ENCODE peak calls at places on chromosome 9, in eight cellular contexts. One of them, this sample, is unnamed.

GRCh38 chr9:69265891-69266290 is 59.1 kb upstream of the ENTREP1 start:
- DNase-seq in Caco-2: no peak
- DNase-seq in nephron progenitor cell: no peak
- DNase-seq in bronchial epithelial cell: peak
- DNase-seq in SK-N-SH: no peak
- DNase-seq in lower leg skin: no peak
- DNase-seq in GM12878: no peak
- DNase-seq in HCT116: no peak
- DNase-seq in this sample: no peak

GRCh38 chr9:8883313-8883712 is 1083.7 kb upstream of the DMAC1 start:
- DNase-seq in Caco-2: no peak
- DNase-seq in HCT116: no peak
- DNase-seq in SK-N-SH: no peak
- DNase-seq in bronchial epithelial cell: no peak
- DNase-seq in GM12878: no peak
- DNase-seq in nephron progenitor cell: no peak
- DNase-seq in lower leg skin: no peak
- DNase-seq in this sample: no peak

GRCh38 chr9:35948901-35949318 is 9.0 kb downstream of the OR2S2 start:
- DNase-seq in Caco-2: peak
- DNase-seq in GM12878: no peak
- DNase-seq in nephron progenitor cell: no peak
- DNase-seq in lower leg skin: no peak
- DNase-seq in HCT116: no peak
- DNase-seq in SK-N-SH: no peak
- DNase-seq in bronchial epithelial cell: no peak
- DNase-seq in this sample: no peak

GRCh38 chr9:22514866-22515265 is 68.2 kb downstream of the DMRTA1 start:
- DNase-seq in GM12878: no peak
- DNase-seq in bronchial epithelial cell: peak
- DNase-seq in lower leg skin: no peak
- DNase-seq in nephron progenitor cell: no peak
- DNase-seq in Caco-2: no peak
- DNase-seq in SK-N-SH: no peak
- DNase-seq in HCT116: no peak
- DNase-seq in this sample: no peak

GRCh38 chr9:133629221-133630110 is 6.7 kb upstream of the DBH start:
- DNase-seq in bronchial epithelial cell: no peak
- DNase-seq in SK-N-SH: no peak
- DNase-seq in HCT116: no peak
- DNase-seq in GM12878: no peak
- DNase-seq in nephron progenitor cell: no peak
- DNase-seq in Caco-2: no peak
- DNase-seq in lower leg skin: no peak
- DNase-seq in this sample: no peak

GRCh38 chr9:68515304-68516017 is 25.2 kb downstream of the TMEM252 start:
- DNase-seq in bronchial epithelial cell: peak
- DNase-seq in lower leg skin: no peak
- DNase-seq in HCT116: no peak
- DNase-seq in GM12878: no peak
- DNase-seq in SK-N-SH: no peak
- DNase-seq in Caco-2: no peak
- DNase-seq in nephron progenitor cell: no peak
- DNase-seq in this sample: no peak

GRCh38 chr9:129136446-129137049 is 25.3 kb downstream of the PTPA start:
- DNase-seq in bronchial epithelial cell: no peak
- DNase-seq in SK-N-SH: no peak
- DNase-seq in GM12878: no peak
- DNase-seq in lower leg skin: no peak
- DNase-seq in HCT116: no peak
- DNase-seq in Caco-2: no peak
- DNase-seq in nephron progenitor cell: no peak
- DNase-seq in this sample: no peak

GRCh38 chr9:86614871-86615849 is 260.9 kb upstream of the TUT7 start:
- DNase-seq in SK-N-SH: peak
- DNase-seq in bronchial epithelial cell: peak
- DNase-seq in GM12878: no peak
- DNase-seq in lower leg skin: no peak
- DNase-seq in nephron progenitor cell: no peak
- DNase-seq in Caco-2: peak
- DNase-seq in HCT116: no peak
- DNase-seq in this sample: no peak

GRCh38 chr9:14926941-14927624 is 16.9 kb upstream of the FREM1 start:
- DNase-seq in Caco-2: no peak
- DNase-seq in GM12878: no peak
- DNase-seq in nephron progenitor cell: no peak
- DNase-seq in bronchial epithelial cell: no peak
- DNase-seq in HCT116: no peak
- DNase-seq in SK-N-SH: peak
- DNase-seq in lower leg skin: no peak
- DNase-seq in this sample: no peak

GRCh38 chr9:137988051-137988450 is 110.5 kb downstream of the CACNA1B start:
- DNase-seq in GM12878: no peak
- DNase-seq in nephron progenitor cell: no peak
- DNase-seq in SK-N-SH: no peak
- DNase-seq in lower leg skin: no peak
- DNase-seq in Caco-2: no peak
- DNase-seq in bronchial epithelial cell: no peak
- DNase-seq in HCT116: no peak
- DNase-seq in this sample: no peak

GRCh38 chr9:87501806-87502205 is 4.1 kb downstream of the DAPK1 start:
- DNase-seq in GM12878: no peak
- DNase-seq in bronchial epithelial cell: no peak
- DNase-seq in lower leg skin: no peak
- DNase-seq in HCT116: no peak
- DNase-seq in Caco-2: no peak
- DNase-seq in SK-N-SH: no peak
- DNase-seq in nephron progenitor cell: no peak
- DNase-seq in this sample: no peak

GRCh38 chr9:9112001-9112725 is 1312.6 kb upstream of the DMAC1 start:
- DNase-seq in Caco-2: no peak
- DNase-seq in nephron progenitor cell: no peak
- DNase-seq in HCT116: no peak
- DNase-seq in GM12878: no peak
- DNase-seq in lower leg skin: no peak
- DNase-seq in SK-N-SH: no peak
- DNase-seq in bronchial epithelial cell: no peak
- DNase-seq in this sample: no peak

GRCh38 chr9:86034863-86035734 is 64.3 kb downstream of the GOLM1 start:
- DNase-seq in SK-N-SH: peak
- DNase-seq in Caco-2: peak
- DNase-seq in bronchial epithelial cell: peak
- DNase-seq in HCT116: peak
- DNase-seq in GM12878: no peak
- DNase-seq in lower leg skin: no peak
- DNase-seq in nephron progenitor cell: peak
- DNase-seq in this sample: no peak

GRCh38 chr9:113888361-113888760 is 12.3 kb downstream of the ZNF618 start:
- DNase-seq in HCT116: no peak
- DNase-seq in Caco-2: no peak
- DNase-seq in bronchial epithelial cell: no peak
- DNase-seq in nephron progenitor cell: no peak
- DNase-seq in lower leg skin: no peak
- DNase-seq in GM12878: no peak
- DNase-seq in SK-N-SH: no peak
- DNase-seq in this sample: no peak

GRCh38 chr9:107530682-107531081 is 41.1 kb upstream of the KLF4 start:
- DNase-seq in SK-N-SH: no peak
- DNase-seq in nephron progenitor cell: no peak
- DNase-seq in GM12878: no peak
- DNase-seq in lower leg skin: no peak
- DNase-seq in HCT116: no peak
- DNase-seq in bronchial epithelial cell: no peak
- DNase-seq in Caco-2: no peak
- DNase-seq in this sample: no peak

GRCh38 chr9:135137398-135137832 is 49.9 kb downstream of the OLFM1 start:
- DNase-seq in lower leg skin: no peak
- DNase-seq in Caco-2: no peak
- DNase-seq in nephron progenitor cell: no peak
- DNase-seq in bronchial epithelial cell: no peak
- DNase-seq in SK-N-SH: peak
- DNase-seq in HCT116: no peak
- DNase-seq in GM12878: no peak
- DNase-seq in this sample: no peak

GRCh38 chr9:136831002-136831719 is 11.1 kb upstream of the AJM1 start:
- DNase-seq in SK-N-SH: no peak
- DNase-seq in bronchial epithelial cell: no peak
- DNase-seq in GM12878: no peak
- DNase-seq in HCT116: no peak
- DNase-seq in lower leg skin: no peak
- DNase-seq in Caco-2: no peak
- DNase-seq in nephron progenitor cell: no peak
- DNase-seq in this sample: no peak

GRCh38 chr9:126015446-126015845 is 268.3 kb downstream of the PBX3 start:
- DNase-seq in Caco-2: no peak
- DNase-seq in lower leg skin: no peak
- DNase-seq in bronchial epithelial cell: no peak
- DNase-seq in HCT116: no peak
- DNase-seq in SK-N-SH: no peak
- DNase-seq in GM12878: no peak
- DNase-seq in nephron progenitor cell: no peak
- DNase-seq in this sample: no peak
- TF ChIP-seq CTCF in Caco-2: no peak
- TF ChIP-seq CTCF in lower leg skin: no peak
- TF ChIP-seq CTCF in bronchial epithelial cell: no peak
- TF ChIP-seq CTCF in HCT116: no peak
- TF ChIP-seq CTCF in SK-N-SH: no peak
- TF ChIP-seq CTCF in GM12878: no peak
- TF ChIP-seq CTCF in nephron progenitor cell: no peak
- TF ChIP-seq CTCF in this sample: no peak

GRCh38 chr9:91771027-91771426 is 179.0 kb downstream of the ROR2 start:
- DNase-seq in lower leg skin: no peak
- DNase-seq in HCT116: no peak
- DNase-seq in GM12878: no peak
- DNase-seq in bronchial epithelial cell: peak
- DNase-seq in Caco-2: peak
- DNase-seq in nephron progenitor cell: no peak
- DNase-seq in SK-N-SH: no peak
- DNase-seq in this sample: no peak
- TF ChIP-seq CTCF in lower leg skin: no peak
- TF ChIP-seq CTCF in HCT116: no peak
- TF ChIP-seq CTCF in GM12878: no peak
- TF ChIP-seq CTCF in bronchial epithelial cell: peak
- TF ChIP-seq CTCF in Caco-2: no peak
- TF ChIP-seq CTCF in nephron progenitor cell: no peak
- TF ChIP-seq CTCF in SK-N-SH: peak
- TF ChIP-seq CTCF in this sample: peak

DNA sequence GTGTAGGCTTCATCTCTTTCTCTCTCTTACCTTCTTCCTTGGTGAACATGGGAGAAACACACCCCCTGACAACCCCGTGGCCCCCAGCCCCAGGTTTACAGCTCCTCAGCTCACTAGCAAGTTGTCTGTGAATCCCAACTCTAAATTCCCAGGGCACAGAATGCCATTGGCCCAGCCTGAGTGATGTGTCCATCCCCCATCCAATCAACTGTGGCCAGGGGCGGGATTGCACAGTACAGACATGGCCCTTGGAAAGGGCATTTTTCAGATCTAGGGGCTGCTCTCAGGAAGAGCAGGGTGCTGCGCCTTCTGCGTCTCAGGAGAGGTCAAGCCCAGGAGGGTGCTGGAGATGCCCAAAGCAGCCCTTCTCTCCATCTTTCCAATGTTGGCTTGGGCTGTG is 48.2 kb upstream of the ASS1 start:
- DNase-seq in bronchial epithelial cell: no peak
- DNase-seq in GM12878: no peak
- DNase-seq in Caco-2: no peak
- DNase-seq in lower leg skin: no peak
- DNase-seq in HCT116: no peak
- DNase-seq in SK-N-SH: peak
- DNase-seq in nephron progenitor cell: no peak
- DNase-seq in this sample: no peak
- TF ChIP-seq CTCF in bronchial epithelial cell: no peak
- TF ChIP-seq CTCF in GM12878: no peak
- TF ChIP-seq CTCF in Caco-2: no peak
- TF ChIP-seq CTCF in lower leg skin: no peak
- TF ChIP-seq CTCF in HCT116: no peak
- TF ChIP-seq CTCF in SK-N-SH: no peak
- TF ChIP-seq CTCF in nephron progenitor cell: no peak
- TF ChIP-seq CTCF in this sample: no peak

GRCh38 chr9:88783613-88784230 is 207.5 kb upstream of the S1PR3 start:
- DNase-seq in GM12878: no peak
- DNase-seq in Caco-2: no peak
- DNase-seq in SK-N-SH: no peak
- DNase-seq in lower leg skin: no peak
- DNase-seq in bronchial epithelial cell: no peak
- DNase-seq in HCT116: no peak
- DNase-seq in nephron progenitor cell: no peak
- DNase-seq in this sample: no peak

GRCh38 chr9:88784960-88785359 is 206.3 kb upstream of the S1PR3 start:
- DNase-seq in GM12878: no peak
- DNase-seq in nephron progenitor cell: no peak
- DNase-seq in lower leg skin: no peak
- DNase-seq in HCT116: no peak
- DNase-seq in SK-N-SH: no peak
- DNase-seq in bronchial epithelial cell: no peak
- DNase-seq in Caco-2: no peak
- DNase-seq in this sample: no peak

GRCh38 chr9:88777498-88778312 is 213.6 kb upstream of the S1PR3 start:
- DNase-seq in HCT116: no peak
- DNase-seq in lower leg skin: no peak
- DNase-seq in bronchial epithelial cell: no peak
- DNase-seq in nephron progenitor cell: peak
- DNase-seq in SK-N-SH: no peak
- DNase-seq in GM12878: no peak
- DNase-seq in Caco-2: no peak
- DNase-seq in this sample: no peak

GRCh38 chr9:88782931-88783451 is 208.3 kb upstream of the S1PR3 start:
- DNase-seq in bronchial epithelial cell: peak
- DNase-seq in lower leg skin: no peak
- DNase-seq in nephron progenitor cell: no peak
- DNase-seq in SK-N-SH: no peak
- DNase-seq in GM12878: no peak
- DNase-seq in HCT116: no peak
- DNase-seq in Caco-2: no peak
- DNase-seq in this sample: no peak

DNA sequence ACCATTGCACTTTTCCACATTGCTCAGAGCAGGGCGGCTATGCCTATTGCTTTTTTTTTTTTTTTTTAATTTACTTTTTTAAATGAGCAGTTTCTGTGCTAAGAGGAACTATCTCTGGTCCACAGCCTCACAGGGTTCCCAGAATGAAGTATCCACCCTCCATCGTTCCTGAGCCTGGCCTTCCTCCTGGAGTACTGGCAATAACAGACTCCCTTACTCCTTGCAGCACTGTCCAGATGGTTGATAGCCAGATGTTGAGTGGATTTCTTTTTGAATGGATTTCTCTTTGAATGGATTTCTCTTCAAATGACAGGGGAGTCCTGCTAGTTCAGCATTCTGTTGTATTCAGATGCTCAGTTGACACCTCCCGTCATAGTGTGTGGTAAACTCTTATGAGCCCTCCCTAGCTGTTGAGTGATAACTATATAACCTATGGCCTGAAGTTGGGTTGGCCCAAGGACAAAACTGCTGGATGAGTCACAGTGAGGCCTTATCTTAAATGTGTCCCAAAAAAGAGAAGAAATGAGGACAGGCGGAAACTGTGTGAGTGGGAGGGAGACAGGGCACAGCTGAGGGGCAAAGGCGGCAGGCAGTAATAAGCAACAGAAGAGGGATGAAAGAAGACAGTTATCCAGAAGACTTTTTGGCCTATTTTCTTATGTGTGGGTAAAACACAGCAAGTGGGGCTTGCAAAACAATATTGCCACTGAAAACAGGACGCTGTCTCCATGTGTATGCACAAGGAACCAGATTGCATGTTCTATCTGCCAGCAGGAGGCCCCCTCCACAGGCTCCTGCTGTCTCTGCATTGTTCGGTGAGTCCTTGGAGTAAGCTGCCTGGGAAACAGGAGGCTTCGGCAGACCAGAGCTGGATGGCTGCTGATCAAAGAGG is 209.5 kb upstream of the S1PR3 start:
- DNase-seq in SK-N-SH: peak
- DNase-seq in Caco-2: no peak
- DNase-seq in nephron progenitor cell: no peak
- DNase-seq in HCT116: no peak
- DNase-seq in bronchial epithelial cell: no peak
- DNase-seq in lower leg skin: no peak
- DNase-seq in GM12878: no peak
- DNase-seq in this sample: no peak
- TF ChIP-seq CTCF in SK-N-SH: peak
- TF ChIP-seq CTCF in Caco-2: no peak
- TF ChIP-seq CTCF in nephron progenitor cell: peak
- TF ChIP-seq CTCF in HCT116: peak
- TF ChIP-seq CTCF in bronchial epithelial cell: no peak
- TF ChIP-seq CTCF in lower leg skin: no peak
- TF ChIP-seq CTCF in GM12878: no peak
- TF ChIP-seq CTCF in this sample: no peak